ENCODE peak calls at places on chromosomes 5 and 9, in ten cellular contexts. B is GM06990, G is GM12865, P is AG04449, M is lower leg skin, N is sigmoid colon, H is epithelial cell of proximal tubule, S is GM12864, Z is mammary epithelial cell, Q is HFF-Myc. C is an unnamed sample.

GRCh38 chr5:87526131-87526530 is 113.4 kb upstream of the CCNH start:
- DNase-seq in B (no peak), G (no peak), P (no peak), M (no peak), N (no peak), H (no peak), S (no peak), Z (no peak), Q (no peak), C (no peak)

GRCh38 chr9:87148391-87149237 is 201.3 kb upstream of the GAS1 start:
- DNase-seq in B (no peak), G (no peak), P (no peak), M (peak; percentile 56), N (peak; percentile 91), H (no peak), S (no peak), Z (peak; percentile 51), Q (peak; percentile 37), C (peak; percentile 96)

GRCh38 chr5:72587909-72588308 is 80.7 kb upstream of the ZNF366 start:
- DNase-seq in B (no peak), G (no peak), P (no peak), M (no peak), N (no peak), H (no peak), S (no peak), Z (no peak), Q (no peak), C (no peak)

GRCh38 chr5:96743065-96743768 is 64.5 kb downstream of the ERAP1 start:
- DNase-seq in B (no peak), G (no peak), P (no peak), M (no peak), N (peak; percentile 58), H (no peak), S (no peak), Z (peak; percentile 46), Q (no peak), C (no peak)

GRCh38 chr9:24416136-24416535 is 129.6 kb downstream of the IZUMO3 start:
- DNase-seq in B (no peak), G (no peak), P (no peak), M (no peak), N (no peak), H (no peak), S (no peak), Z (peak; percentile 6), Q (no peak), C (no peak)

GRCh38 chr9:35311891-35312639 is 150.3 kb downstream of the UNC13B start:
- DNase-seq in B (no peak), G (no peak), P (no peak), M (no peak), N (no peak), H (no peak), S (no peak), Z (no peak), Q (no peak), C (no peak)

GRCh38 chr5:135320718-135321484 is 78.1 kb downstream of the MACROH2A1 start:
- DNase-seq in B (no peak), G (no peak), P (no peak), M (no peak), N (no peak), H (no peak), S (no peak), Z (no peak), Q (no peak), C (no peak)

GRCh38 chr9:2610985-2611384 is 10.6 kb upstream of the VLDLR start:
- DNase-seq in B (no peak), G (no peak), P (no peak), M (no peak), N (no peak), H (no peak), S (no peak), Z (no peak), Q (no peak), C (no peak)

GRCh38 chr5:88880196-88880595 is 2.8 kb downstream of the MEF2C start:
- DNase-seq in B (no peak), G (no peak), P (no peak), M (no peak), N (no peak), H (no peak), S (no peak), Z (no peak), Q (no peak), C (no peak)

GRCh38 chr5:14250094-14250777 is 107.1 kb downstream of the TRIO start:
- DNase-seq in B (peak; percentile 50), G (no peak), P (no peak), M (peak; percentile 43), N (peak; percentile 93), H (peak; percentile 55), S (no peak), Z (peak; percentile 68), Q (peak; percentile 48), C (no peak)

GRCh38 chr5:139804800-139805397 is 9.3 kb downstream of the PSD2 start:
- DNase-seq in B (no peak), G (no peak), P (no peak), M (no peak), N (no peak), H (no peak), S (no peak), Z (no peak), Q (no peak), C (no peak)

DNA sequence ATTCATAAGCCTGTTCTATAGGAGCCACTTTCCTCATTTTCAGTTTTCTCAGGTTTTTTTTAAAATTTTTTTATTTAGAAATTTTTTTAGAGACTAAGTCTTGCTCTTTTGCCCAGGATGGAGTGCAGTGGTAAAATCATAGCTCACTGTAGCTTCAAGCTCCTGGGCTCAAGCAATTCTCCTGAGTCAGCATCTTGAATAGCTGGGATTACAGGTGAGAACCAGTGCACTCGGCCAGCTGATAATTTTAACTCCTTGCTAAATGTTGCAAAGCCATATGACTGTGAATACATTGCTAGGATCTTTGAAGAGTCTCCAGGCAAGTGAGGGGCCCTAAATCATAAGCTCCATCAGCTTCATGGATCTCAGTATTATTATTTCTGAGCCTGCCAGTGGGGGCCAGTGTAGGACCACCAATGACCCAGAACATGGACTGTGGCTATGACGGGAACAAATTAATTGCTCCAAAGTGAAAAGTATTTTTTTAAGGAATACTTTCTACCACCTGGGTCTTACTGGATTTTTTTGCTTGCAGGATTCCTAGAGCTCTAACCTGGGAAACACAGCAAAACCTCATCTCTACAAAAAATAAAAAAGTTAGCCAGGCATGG is 5.7 kb upstream of the GAPVD1 start:
- DNase-seq in B (no peak), G (no peak), P (no peak), M (no peak), N (no peak), H (no peak), S (no peak), Z (no peak), Q (no peak), C (no peak)
- TF ChIP-seq CTCF in B (peak; percentile 38), G (peak; percentile 36), P (peak; percentile 6), M (no peak), N (no peak), H (peak; percentile 57), S (peak; percentile 29), Z (peak; percentile 31), Q (peak; percentile 45), C (peak; percentile 77)

DNA sequence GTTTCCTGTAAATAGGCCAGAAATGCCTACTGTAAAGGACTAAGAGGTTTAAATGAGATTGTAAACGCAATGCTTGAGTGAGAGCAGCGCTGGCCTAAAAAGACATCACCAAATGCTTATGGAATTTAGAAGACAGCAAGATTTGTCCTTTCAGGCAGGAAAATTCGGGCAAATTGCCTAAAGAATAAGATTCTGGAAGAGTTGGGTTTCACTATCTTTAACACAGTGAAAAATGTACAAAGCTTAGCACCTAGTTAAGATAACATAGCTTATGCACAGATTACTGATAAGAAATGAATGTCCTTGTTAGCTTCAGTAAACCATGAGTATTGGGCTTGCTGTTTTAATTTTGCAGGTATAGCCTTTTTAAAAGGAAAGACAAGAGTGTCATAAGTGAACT is 4.7 kb downstream of the FKBP15 start:
- DNase-seq in B (no peak), G (no peak), P (no peak), M (no peak), N (no peak), H (no peak), S (no peak), Z (no peak), Q (no peak), C (no peak)
- TF ChIP-seq CTCF in B (no peak), G (no peak), P (no peak), M (no peak), N (no peak), H (no peak), S (no peak), Z (no peak), Q (no peak), C (no peak)

GRCh38 chr9:76213751-76214150 is 180.5 kb downstream of the RFK start:
- DNase-seq in B (no peak), G (no peak), P (no peak), M (no peak), N (no peak), H (no peak), S (no peak), Z (no peak), Q (no peak), C (no peak)
- TF ChIP-seq CTCF in B (no peak), G (no peak), P (no peak), M (no peak), N (no peak), H (no peak), S (no peak), Z (no peak), Q (no peak), C (no peak)

GRCh38 chr9:77177143-77177893 is at the start of gene VPS13A:
- DNase-seq in B (peak; percentile 97), G (peak; percentile 96), P (peak; percentile 28), M (peak; percentile 87), N (peak; percentile 97), H (no peak), S (peak; percentile 60), Z (peak; percentile 95), Q (peak; percentile 70), C (peak; percentile 96)
- TF ChIP-seq CTCF in B (peak; percentile 34), G (peak; percentile 28), P (peak; percentile 51), M (peak; percentile 10), N (no peak), H (no peak), S (peak; percentile 3), Z (peak; percentile 47), Q (no peak), C (peak; percentile 65)

GRCh38 chr5:43469671-43470396 is 13.8 kb downstream of the TMEM267 start:
- DNase-seq in B (no peak), G (no peak), P (no peak), M (no peak), N (no peak), H (no peak), S (no peak), Z (no peak), Q (no peak), C (no peak)
- TF ChIP-seq CTCF in B (no peak), G (no peak), P (no peak), M (no peak), N (no peak), H (peak; percentile 20), S (no peak), Z (peak; percentile 31), Q (no peak), C (no peak)

DNA sequence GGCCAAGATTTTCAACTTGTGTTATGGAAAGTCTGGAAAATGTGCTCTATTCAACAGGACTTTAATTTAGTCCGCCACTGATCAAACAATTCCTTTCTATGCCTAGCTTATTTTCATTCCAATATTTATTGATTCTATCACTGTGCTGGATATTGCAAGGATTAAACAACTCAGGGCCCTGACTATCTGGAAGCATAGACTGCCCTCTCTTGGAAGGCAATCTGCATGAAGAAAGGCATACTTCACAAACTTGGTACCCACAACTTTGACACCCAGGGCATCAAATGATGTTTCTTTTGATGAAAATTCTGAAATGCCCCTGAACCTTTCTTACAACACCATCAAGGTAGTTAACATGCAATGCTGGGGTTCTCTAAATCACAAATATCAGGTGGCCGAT is 126.5 kb upstream of the HMHB1 start:
- DNase-seq in B (no peak), G (no peak), P (no peak), M (no peak), N (no peak), H (no peak), S (no peak), Z (no peak), Q (no peak), C (no peak)
- TF ChIP-seq CTCF in B (peak; percentile 14), G (no peak), P (peak; percentile 25), M (no peak), N (no peak), H (peak; percentile 59), S (no peak), Z (peak; percentile 63), Q (no peak), C (peak; percentile 72)